ENCODE peak calls at places on chromosomes 6 and 20, in eight cellular contexts. V is HL-60; I is tibial nerve; K is lung; N is thoracic aorta; H is cardiac muscle cell; X is iPS DF 6.9; U is CD8-positive, alpha-beta memory T cell. F is an unnamed sample.

GRCh38 chr6:151242420-151242841 is 2.7 kb downstream of the AKAP12 start:
- DNase-seq in X (no peak), N (no peak), V (no peak), K (no peak), I (no peak), H (no peak), U (no peak), F (no peak)

GRCh38 chr6:56040875-56041274 is 165.5 kb upstream of the BMP5 start:
- DNase-seq in V (no peak), X (no peak), U (no peak), I (no peak), H (no peak), K (no peak), N (no peak), F (no peak)

GRCh38 chr6:168326294-168327261 is 7.0 kb upstream of the DACT2 start:
- DNase-seq in X (no peak), H (no peak), I (no peak), K (no peak), U (no peak), V (no peak), N (no peak), F (no peak)

GRCh38 chr6:76230711-76231110 is 158.2 kb upstream of the IMPG1 start:
- DNase-seq in H (no peak), U (no peak), N (no peak), X (peak), K (no peak), V (peak), I (no peak), F (no peak)

GRCh38 chr6:160733045-160733646 is 31.1 kb downstream of the PLG start:
- DNase-seq in I (peak), V (peak), U (no peak), N (no peak), K (peak), H (peak), X (peak), F (peak)

GRCh38 chr6:52304917-52305316 is 20.4 kb upstream of the MCM3 start:
- DNase-seq in H (peak), U (no peak), N (no peak), I (no peak), K (no peak), X (no peak), V (peak), F (no peak)

GRCh38 chr6:39389372-39389767 is 66.9 kb upstream of the KCNK16 start:
- DNase-seq in N (no peak), U (no peak), I (no peak), X (no peak), K (no peak), H (peak), V (no peak), F (no peak)

GRCh38 chr6:13479971-13480434 is 7.4 kb downstream of the GFOD1 start:
- DNase-seq in X (no peak), N (no peak), H (no peak), I (no peak), U (no peak), K (no peak), V (peak), F (no peak)

GRCh38 chr6:145372671-145373123 is 362.6 kb downstream of the EPM2A start:
- DNase-seq in U (no peak), X (no peak), K (no peak), V (no peak), I (no peak), N (no peak), H (peak), F (peak)

GRCh38 chr6:46129634-46130505 is at the start of gene ENPP4:
- DNase-seq in K (peak), X (peak), I (peak), H (peak), N (peak), V (peak), U (peak), F (peak)

GRCh38 chr6:142374090-142374783 is 72.4 kb downstream of the ADGRG6 start:
- DNase-seq in V (no peak), X (no peak), U (no peak), H (no peak), N (no peak), K (no peak), I (no peak), F (no peak)

GRCh38 chr6:30555428-30556005 is 772 bp downstream of the GNL1 start:
- DNase-seq in X (no peak), H (peak), K (peak), V (no peak), I (peak), N (no peak), U (no peak), F (peak)

GRCh38 chr6:30883743-30884520 is at the start of gene DDR1:
- DNase-seq in V (no peak), N (no peak), H (peak), I (no peak), X (no peak), U (peak), K (peak), F (peak)

GRCh38 chr6:147347179-147347881 is 143.1 kb downstream of the STXBP5 start:
- DNase-seq in X (no peak), N (no peak), H (no peak), I (no peak), K (no peak), U (no peak), V (no peak), F (no peak)

GRCh38 chr6:142943746-142944125 is 1.2 kb downstream of the HIVEP2 start:
- DNase-seq in U (peak), V (peak), K (no peak), I (peak), H (no peak), X (no peak), N (no peak), F (peak)

GRCh38 chr20:13322198-13322597 is 101.1 kb downstream of the ISM1 start:
- DNase-seq in V (no peak), U (no peak), H (no peak), N (no peak), X (no peak), I (peak), K (no peak), F (no peak)

GRCh38 chr6:126127662-126128061 is 141.3 kb downstream of the TRMT11 start:
- DNase-seq in X (no peak), I (no peak), V (no peak), H (no peak), K (no peak), N (no peak), U (no peak), F (no peak)

GRCh38 chr6:9699890-9700289 is 715.0 kb downstream of the TFAP2A start:
- DNase-seq in I (no peak), N (no peak), U (no peak), H (no peak), V (no peak), K (no peak), X (no peak), F (no peak)

DNA sequence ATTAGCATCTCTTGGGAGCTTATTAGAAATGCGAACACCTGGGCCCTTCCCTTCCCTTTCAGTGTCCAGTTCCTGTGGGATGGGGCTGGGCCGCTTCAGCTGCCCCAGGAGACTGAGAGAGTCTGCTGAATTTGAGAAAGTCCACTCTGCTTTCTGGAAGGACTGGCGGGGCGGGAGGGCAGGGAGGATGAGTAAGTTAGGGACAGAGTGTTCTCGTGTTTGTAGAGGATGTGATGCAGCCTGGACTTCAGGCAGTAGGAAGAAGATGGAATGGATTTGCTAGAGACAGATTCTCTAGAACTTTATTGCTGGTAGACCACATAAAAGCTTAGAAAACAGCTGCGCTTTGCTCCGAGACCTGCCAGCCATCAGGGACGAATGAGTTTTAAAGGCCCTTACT is 1.1 kb upstream of the TULP4 start:
- DNase-seq in K (no peak), V (no peak), X (no peak), U (no peak), I (peak), H (no peak), N (no peak), F (no peak)
- H3K27ac ChIP-seq in K (no peak), V (no peak), X (no peak), U (no peak), I (no peak), H (no peak), N (no peak), F (no peak)

GRCh38 chr20:21632654-21633053 is 72.8 kb upstream of the PAX1 start:
- DNase-seq in H (no peak), N (no peak), K (no peak), I (no peak), X (no peak), V (no peak), U (no peak), F (no peak)
- H3K4me3 ChIP-seq in H (no peak), N (no peak), K (no peak), I (no peak), X (no peak), V (no peak), U (no peak), F (no peak)

DNA sequence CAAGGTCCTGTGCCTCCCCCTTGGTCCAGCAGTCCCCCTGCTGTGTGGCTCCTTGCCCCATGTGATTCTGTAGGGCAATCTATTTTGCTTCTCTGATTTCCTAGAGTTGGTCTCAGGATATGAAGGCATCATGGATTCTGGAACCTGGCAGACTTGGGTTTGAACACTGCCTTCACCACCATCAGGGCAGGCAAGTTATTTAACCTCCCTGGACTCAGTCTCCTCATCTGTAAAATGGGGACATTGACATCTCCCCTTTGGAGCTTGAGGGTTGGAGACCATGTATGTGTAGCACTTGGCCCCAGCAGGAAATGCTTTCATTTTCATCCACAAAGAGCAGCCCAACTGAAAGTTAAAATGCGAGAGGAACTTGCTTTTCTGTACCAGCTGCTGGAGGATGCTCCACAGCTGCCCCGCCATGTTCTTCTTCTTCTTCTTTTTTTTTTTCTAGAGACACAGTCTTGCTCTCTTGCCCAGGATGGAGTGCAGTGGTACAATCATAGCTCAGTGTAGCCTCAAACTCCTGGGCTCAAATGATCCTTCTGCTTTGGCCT is 6.7 kb downstream of the TOX2 start:
- DNase-seq in K (no peak), V (no peak), I (no peak), N (no peak), H (no peak), U (no peak), X (no peak), F (no peak)
- H3K27ac ChIP-seq in K (no peak), V (no peak), I (no peak), N (no peak), H (no peak), U (no peak), X (no peak), F (no peak)

GRCh38 chr20:9886227-9886626 is 47.4 kb upstream of the PAK5 start:
- DNase-seq in N (no peak), V (no peak), I (no peak), X (no peak), U (no peak), H (no peak), K (no peak), F (no peak)

GRCh38 chr20:9878096-9878495 is 39.2 kb upstream of the PAK5 start:
- DNase-seq in N (no peak), U (no peak), X (no peak), H (no peak), I (no peak), K (no peak), V (no peak), F (no peak)

GRCh38 chr20:9884666-9885065 is 45.8 kb upstream of the PAK5 start:
- DNase-seq in U (no peak), H (peak), X (no peak), N (no peak), I (no peak), V (no peak), K (no peak), F (no peak)

GRCh38 chr20:9889270-9889981 is 50.5 kb upstream of the PAK5 start:
- DNase-seq in K (no peak), X (no peak), I (no peak), H (no peak), V (no peak), N (no peak), U (no peak), F (no peak)

DNA sequence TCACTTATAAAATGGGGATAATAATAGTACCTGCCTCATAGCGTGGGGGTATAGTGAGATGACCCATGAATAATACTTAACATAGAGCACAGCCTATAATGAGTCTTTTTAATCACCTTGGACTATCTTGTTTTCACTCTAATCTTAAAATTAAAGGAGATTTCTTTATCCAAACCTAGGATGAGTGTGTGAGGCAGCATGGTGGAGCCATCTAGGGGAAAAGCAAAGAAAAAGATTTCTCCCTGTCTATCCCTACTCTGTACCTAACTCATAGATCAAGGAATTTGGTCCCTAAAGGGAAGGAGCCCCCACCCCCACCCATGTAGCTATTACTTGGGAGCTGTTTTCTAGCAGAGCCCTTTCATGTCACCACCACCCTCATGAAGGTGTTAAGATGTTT is 45.2 kb upstream of the PAK5 start:
- DNase-seq in N (no peak), I (no peak), V (no peak), X (no peak), U (no peak), K (no peak), H (no peak), F (no peak)
- H3K4me3 ChIP-seq in N (no peak), I (no peak), V (no peak), X (no peak), U (no peak), K (no peak), H (no peak), F (no peak)

GRCh38 chr20:50436052-50436656 is 74.0 kb upstream of the PTPN1 start:
- DNase-seq in U (no peak), K (no peak), N (no peak), I (no peak), X (no peak), H (no peak), V (no peak), F (no peak)
- H3K27ac ChIP-seq in U (no peak), K (no peak), N (no peak), I (peak), X (no peak), H (no peak), V (no peak), F (no peak)

DNA sequence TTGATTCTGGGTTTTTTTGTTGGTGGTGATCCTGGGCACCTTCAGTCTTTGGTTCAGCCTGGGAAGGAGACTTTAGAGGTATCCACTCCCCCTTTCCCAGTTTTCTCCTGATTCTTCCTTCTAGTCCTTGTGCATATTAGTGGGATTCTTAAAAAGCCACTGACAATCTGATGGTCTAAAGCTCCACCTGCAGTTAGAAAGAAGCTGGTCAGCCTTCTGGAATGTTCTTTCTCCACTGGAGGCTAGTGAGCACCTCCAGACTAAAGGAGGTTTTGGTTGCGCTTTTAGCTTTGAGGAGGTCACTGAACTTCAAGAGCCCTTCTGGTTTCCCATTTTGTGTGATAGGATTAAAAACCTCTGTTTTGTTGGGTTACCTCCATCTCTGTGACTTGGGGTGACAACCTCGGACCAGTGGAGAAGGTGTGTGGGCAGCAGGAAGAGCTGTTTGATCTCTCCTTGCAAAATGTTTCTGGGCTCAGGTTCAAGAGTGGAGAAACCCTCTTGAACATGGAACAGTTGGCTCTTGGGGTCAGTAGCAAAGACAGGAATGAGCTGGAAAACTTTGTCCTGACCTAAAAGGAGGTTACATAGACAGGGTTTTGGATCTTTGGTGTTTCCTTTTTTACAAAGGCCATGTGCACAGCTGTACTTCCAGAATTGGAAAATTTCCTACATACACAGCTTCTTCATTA is 29.0 kb downstream of the JARID2 start:
- DNase-seq in V (no peak), X (no peak), I (peak), U (no peak), N (no peak), H (no peak), K (no peak), F (no peak)
- H3K4me3 ChIP-seq in V (no peak), X (no peak), I (no peak), U (no peak), N (no peak), H (no peak), K (no peak), F (no peak)

GRCh38 chr6:101089640-101090039 is 208.5 kb upstream of the ASCC3 start:
- DNase-seq in X (no peak), H (no peak), N (no peak), V (no peak), U (no peak), I (no peak), K (no peak), F (no peak)
- H3K27ac ChIP-seq in X (no peak), H (no peak), N (no peak), V (no peak), U (no peak), I (no peak), K (no peak), F (no peak)

DNA sequence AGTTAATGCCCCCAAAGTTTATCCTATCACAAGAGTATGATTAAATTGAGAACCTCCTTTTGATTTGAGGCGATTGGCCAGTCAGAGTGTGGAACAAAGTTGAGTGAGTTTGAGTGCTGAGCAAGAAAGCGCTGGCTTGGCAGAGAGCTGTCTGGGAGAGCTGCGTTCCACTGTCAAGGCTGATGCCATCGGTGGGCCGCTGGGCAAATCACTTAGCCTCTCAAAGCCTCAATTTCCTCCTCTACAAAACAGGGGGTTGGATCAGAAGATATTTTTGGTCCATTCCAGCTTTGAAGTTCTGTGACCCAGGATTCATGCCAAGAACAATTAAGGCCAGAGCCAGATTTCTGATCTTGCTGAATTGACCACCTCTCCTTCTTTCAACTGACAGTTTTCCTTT is 60.2 kb downstream of the TMEM242 start:
- DNase-seq in N (no peak), I (no peak), K (no peak), X (no peak), H (no peak), V (no peak), U (no peak), F (no peak)
- H3K4me3 ChIP-seq in N (peak), I (no peak), K (no peak), X (no peak), H (no peak), V (no peak), U (no peak), F (no peak)

DNA sequence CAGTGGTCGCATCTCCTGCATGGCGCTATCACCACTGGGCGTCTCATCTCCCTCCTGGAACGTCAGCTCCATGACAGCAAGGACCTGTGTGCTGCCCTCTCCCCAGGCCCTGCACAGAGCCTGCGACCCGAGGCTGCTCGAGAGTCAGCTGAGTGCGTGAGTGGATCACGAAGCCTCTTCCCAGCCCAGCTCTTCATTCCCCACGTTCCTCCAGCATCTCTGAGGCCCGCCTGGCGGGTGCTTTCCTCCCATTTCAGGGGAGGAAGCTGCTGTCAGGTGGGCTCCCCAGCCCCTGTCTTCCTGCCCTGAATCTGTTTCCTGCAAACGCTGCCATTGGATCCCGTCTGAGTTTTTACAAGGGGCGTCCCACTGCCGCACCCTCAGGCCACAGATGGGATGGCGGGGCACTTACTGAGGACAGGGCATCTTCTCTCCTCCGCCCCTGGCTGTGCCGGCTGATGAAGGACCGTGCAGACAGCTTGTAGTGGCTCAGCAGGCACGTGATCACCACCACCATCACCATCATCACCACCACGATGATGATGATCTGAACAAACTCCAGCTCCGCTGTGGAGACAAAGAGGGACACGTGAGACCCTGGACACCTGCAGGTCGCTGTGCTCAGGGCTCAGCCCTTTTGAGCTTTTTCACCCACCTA is 39.0 kb upstream of the ZBP1 start:
- DNase-seq in K (no peak), N (peak), X (no peak), U (peak), H (no peak), I (no peak), V (no peak), F (no peak)
- H3K27ac ChIP-seq in K (no peak), N (no peak), X (no peak), U (no peak), H (no peak), I (peak), V (no peak), F (no peak)